ENCODE peak calls at places on chromosomes 1 and 21, in five cellular contexts. R is adrenal gland, L is IMR-90, M is suprapubic skin, B is prostate gland. A is an unnamed sample.
A peak's percentile ranks its signal among the peaks of the same experiment; 100 is the strongest.

GRCh38 chr1:180213401-180214177 is 16.5 kb upstream of the LHX4 start:
- DNase-seq in R (no peak), L (no peak), M (peak; percentile 45), B (no peak), A (no peak)

GRCh38 chr1:9128161-9128519 is 762 bp downstream of the GPR157 start:
- DNase-seq in R (peak; percentile 64), L (no peak), M (no peak), B (peak; percentile 54), A (peak; percentile 80)

GRCh38 chr1:147651466-147651865 is 18.9 kb downstream of the ACP6 start:
- DNase-seq in R (no peak), L (no peak), M (no peak), B (no peak), A (no peak)

GRCh38 chr1:243621973-243622372 is 228.1 kb downstream of the AKT3 start:
- DNase-seq in R (no peak), L (peak; percentile 7), M (no peak), B (no peak), A (no peak)

GRCh38 chr1:176559474-176560390 is 96.8 kb downstream of the PAPPA2 start:
- DNase-seq in R (peak; percentile 70), L (peak; percentile 53), M (no peak), B (peak; percentile 38), A (no peak)

GRCh38 chr21:37072239-37072987 is 458 bp downstream of the PIGP start:
- DNase-seq in R (peak; percentile 86), L (peak; percentile 89), M (peak; percentile 86), B (peak; percentile 72), A (peak; percentile 95)

GRCh38 chr1:68384321-68384813 is 65.4 kb downstream of the RPE65 start:
- DNase-seq in R (peak; percentile 74), L (peak; percentile 100), M (no peak), B (no peak), A (no peak)

GRCh38 chr1:62398377-62398776 is 38.5 kb upstream of the USP1 start:
- DNase-seq in R (no peak), L (peak; percentile 71), M (no peak), B (no peak), A (no peak)

GRCh38 chr1:223022641-223023473 is 120.2 kb downstream of the TLR5 start:
- DNase-seq in R (no peak), L (no peak), M (no peak), B (no peak), A (no peak)

GRCh38 chr1:58782308-58783089 is 1.3 kb downstream of the JUN start:
- DNase-seq in R (peak; percentile 80), L (peak; percentile 22), M (peak; percentile 85), B (peak; percentile 49), A (peak; percentile 92)
- H3K27ac ChIP-seq in R (peak overlapping the region; percentile 99), L (peak overlapping the region; percentile 79), M (peak overlapping the region; percentile 99), B (peak overlapping the region; percentile 99), A (peak overlapping the region; percentile 100)

DNA sequence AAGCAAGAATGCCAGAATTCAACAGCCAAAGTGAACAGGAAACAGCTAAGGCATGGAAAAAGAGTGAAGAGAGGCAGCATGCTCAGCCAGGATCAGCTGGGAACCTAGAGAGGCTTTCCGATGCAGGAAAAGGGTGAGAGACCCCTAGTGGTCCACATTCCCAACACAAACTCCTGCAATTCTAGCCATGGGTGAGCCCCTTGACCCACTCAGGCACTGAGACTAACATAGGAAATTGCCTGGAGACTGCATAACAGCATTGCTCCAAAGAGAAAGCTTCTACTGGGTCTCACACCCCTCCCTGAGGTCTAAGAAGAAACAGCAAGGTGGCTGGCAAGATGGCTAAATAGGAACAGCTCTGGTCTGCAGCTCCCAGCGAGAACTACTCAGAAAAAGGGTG is 123.2 kb downstream of the LHX8 start:
- DNase-seq in R (no peak), L (no peak), M (no peak), B (no peak), A (no peak)
- TF ChIP-seq CTCF in R (no peak), L (no peak), M (no peak), B (no peak), A (no peak)

DNA sequence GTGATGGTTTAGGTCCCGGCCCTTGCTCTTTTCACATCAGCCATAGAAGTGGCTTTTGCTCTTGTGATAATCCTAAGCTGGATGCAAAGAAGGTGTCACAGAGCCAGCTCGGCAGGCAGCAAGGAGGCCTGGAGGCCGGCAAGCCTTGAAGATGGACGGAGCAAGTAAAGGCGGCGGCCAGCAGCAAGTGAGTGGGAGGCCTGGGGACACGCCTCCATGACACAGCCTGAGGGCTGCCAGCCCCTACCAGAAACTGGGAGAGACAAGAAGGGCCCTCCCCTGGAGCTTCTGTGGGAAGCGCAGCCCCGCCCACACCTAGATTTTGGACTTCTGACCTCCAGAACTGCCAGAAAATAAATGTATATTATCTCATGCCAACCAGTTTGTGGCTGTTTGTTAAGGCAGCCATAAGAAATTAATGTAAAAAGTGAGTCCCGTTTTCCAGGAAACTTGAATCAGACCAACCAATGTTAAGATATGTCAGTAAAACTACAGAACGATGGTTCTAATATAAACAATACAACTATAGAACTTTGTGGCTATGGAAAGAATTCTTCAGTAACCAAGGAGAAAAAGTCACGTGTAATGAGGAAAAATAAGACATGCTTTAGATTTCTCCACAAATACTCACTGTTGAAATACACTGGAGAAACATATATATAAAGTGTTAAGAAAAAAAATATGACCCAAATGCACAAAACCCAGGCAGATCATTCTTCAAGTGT is 49.9 kb downstream of the BACE2 start:
- DNase-seq in R (no peak), L (peak; percentile 74), M (no peak), B (no peak), A (no peak)
- H3K27ac ChIP-seq in R (no peak overlapping the region), L (peak overlapping the region; percentile 98), M (no peak overlapping the region), B (no peak overlapping the region), A (no peak overlapping the region)

DNA sequence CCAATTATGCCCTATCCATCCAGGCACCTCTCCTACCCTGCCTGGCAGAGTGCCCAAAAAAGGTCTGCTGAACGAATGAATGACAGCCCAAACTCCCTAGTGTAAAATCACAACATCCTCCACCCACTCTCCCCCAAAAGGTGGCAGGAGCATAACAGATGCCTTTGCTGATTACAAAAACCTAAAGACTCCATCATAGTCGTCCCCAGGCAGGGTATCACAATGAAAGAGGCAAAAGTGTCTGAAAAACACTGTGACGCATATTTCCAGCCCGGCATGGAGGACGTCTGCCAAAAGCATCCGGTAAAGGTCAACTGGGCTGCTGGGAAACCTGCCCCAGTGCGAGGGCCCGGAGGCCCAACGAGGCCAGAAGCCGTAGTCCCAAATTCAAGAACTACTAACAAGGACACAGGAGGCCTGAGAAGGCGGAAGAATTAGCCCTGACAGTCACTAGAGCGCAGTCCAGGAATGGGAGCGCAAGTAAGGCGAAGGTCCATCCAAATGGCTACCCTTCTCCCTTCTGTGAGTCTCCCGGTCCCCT is 578 bp downstream of the SMIM12 start:
- DNase-seq in R (peak; percentile 82), L (peak; percentile 28), M (no peak), B (no peak), A (no peak)
- TF ChIP-seq CTCF in R (no peak), L (no peak), M (no peak), B (no peak), A (no peak)

DNA sequence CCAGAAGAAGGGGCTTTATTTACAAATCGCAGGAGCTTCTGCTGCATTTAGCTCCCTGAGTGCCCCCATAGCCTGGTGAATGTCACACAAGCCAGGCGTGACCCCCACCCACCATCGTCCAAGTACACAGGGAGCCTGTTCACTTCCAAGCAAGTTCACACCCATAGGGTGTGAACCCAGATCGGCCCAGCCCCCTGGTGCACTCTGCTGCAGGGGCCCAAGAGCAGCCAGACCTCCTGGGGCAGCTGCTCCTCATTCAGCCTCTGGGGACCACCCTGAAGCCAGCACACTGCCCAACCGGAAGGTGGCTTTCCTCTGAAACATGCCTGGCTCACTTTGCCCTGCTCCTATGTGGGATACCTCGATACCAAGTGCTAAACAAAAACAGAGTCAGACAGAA is 95.8 kb downstream of the PDE9A start:
- DNase-seq in R (no peak), L (no peak), M (no peak), B (no peak), A (peak; percentile 43)
- H3K27ac ChIP-seq in R (no peak overlapping the region), L (no peak overlapping the region), M (peak overlapping the region; percentile 51), B (no peak overlapping the region), A (no peak overlapping the region)

GRCh38 chr1:20216574-20216973 is 30.3 kb upstream of the PLA2G2C start:
- DNase-seq in R (no peak), L (peak; percentile 10), M (no peak), B (no peak), A (no peak)
- TF ChIP-seq CTCF in R (peak; percentile 41), L (peak; percentile 34), M (no peak), B (no peak), A (no peak)

GRCh38 chr1:175217674-175218073 is 25.1 kb upstream of the KIAA0040 start:
- DNase-seq in R (no peak), L (no peak), M (no peak), B (no peak), A (no peak)

GRCh38 chr1:175218132-175218531 is 25.6 kb upstream of the KIAA0040 start:
- DNase-seq in R (no peak), L (no peak), M (no peak), B (no peak), A (no peak)

GRCh38 chr1:175219774-175220173 is 27.2 kb upstream of the KIAA0040 start:
- DNase-seq in R (no peak), L (no peak), M (no peak), B (no peak), A (no peak)

GRCh38 chr1:175218786-175219447 is 26.3 kb upstream of the KIAA0040 start:
- DNase-seq in R (no peak), L (no peak), M (no peak), B (no peak), A (no peak)

GRCh38 chr1:175216444-175216843 is 23.9 kb upstream of the KIAA0040 start:
- DNase-seq in R (no peak), L (no peak), M (no peak), B (no peak), A (no peak)
- H3K27ac ChIP-seq in R (no peak overlapping the region), L (no peak overlapping the region), M (no peak overlapping the region), B (no peak overlapping the region), A (no peak overlapping the region)

DNA sequence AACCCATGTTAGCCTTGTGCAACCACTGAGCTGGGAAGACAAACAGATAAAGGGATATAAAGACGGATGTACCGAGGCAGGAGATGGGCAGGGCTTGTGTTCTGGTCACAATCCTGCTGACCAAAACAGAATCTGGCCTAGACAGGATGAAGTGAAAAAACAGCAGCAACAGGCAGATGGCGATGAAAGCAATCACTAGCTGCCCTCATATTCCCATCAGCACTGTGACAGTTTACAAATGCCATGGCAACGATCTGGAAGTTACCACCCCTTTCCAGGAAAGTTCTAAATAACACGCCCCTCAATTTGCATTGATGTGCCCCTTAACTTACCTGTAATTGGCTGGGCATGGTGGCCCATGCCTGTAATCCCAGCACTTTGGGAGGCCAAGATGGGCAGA is 40.6 kb upstream of the CD46 start:
- DNase-seq in R (no peak), L (peak; percentile 18), M (no peak), B (peak; percentile 51), A (no peak)
- TF ChIP-seq CTCF in R (no peak), L (no peak), M (no peak), B (peak; percentile 42), A (no peak)

GRCh38 chr21:41850085-41850484 is 29.1 kb downstream of the PRDM15 start:
- DNase-seq in R (no peak), L (no peak), M (no peak), B (no peak), A (no peak)
- H3K27ac ChIP-seq in R (no peak overlapping the region), L (no peak overlapping the region), M (no peak overlapping the region), B (no peak overlapping the region), A (no peak overlapping the region)

DNA sequence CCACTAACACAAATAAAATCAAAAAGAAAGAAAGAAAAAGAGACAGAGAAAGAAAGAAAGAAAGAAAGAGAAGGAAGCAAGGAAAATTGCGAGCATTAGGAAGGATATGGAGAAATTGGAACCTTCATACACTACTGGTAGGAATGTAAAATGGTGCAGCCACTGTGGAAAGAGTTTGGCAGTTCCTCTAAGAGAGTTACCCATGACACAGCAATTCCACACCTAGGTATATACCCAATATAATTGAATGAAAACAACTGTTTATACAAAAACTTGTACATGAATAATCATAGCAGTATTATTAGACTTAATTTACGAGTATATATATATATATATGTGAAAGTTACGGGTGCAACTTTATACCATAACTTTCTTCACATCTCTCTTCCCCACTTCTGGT is 4.1 kb upstream of the LYPD8 start:
- DNase-seq in R (no peak), L (no peak), M (no peak), B (no peak), A (no peak)
- TF ChIP-seq CTCF in R (no peak), L (no peak), M (no peak), B (no peak), A (no peak)